ENCODE peak calls at places on chromosomes 5 and 9, in nine cellular contexts. E, K, P, R, Y, L, G, X and I are unnamed samples.

GRCh38 chr5:67432601-67433000 is 236.0 kb upstream of the CD180 start:
- DNase-seq in E (no peak), K (no peak), P (no peak), R (no peak), Y (no peak), L (no peak), G (no peak), X (no peak), I (no peak)

GRCh38 chr5:71653119-71653518 is 66.0 kb upstream of the CARTPT start:
- DNase-seq in E (no peak), K (no peak), P (no peak), R (no peak), Y (no peak), L (no peak), G (no peak), X (peak; percentile 30), I (no peak)

GRCh38 chr5:141641634-141642278 is 5.0 kb downstream of the RELL2 start:
- DNase-seq in E (no peak), K (no peak), P (peak; percentile 74), R (no peak), Y (peak; percentile 82), L (no peak), G (no peak), X (no peak), I (no peak)

GRCh38 chr5:82285206-82285605 is 7.1 kb upstream of the RPS23 start:
- DNase-seq in E (no peak), K (no peak), P (no peak), R (no peak), Y (no peak), L (no peak), G (no peak), X (no peak), I (no peak)

GRCh38 chr5:61966991-61967390 is 339.0 kb upstream of the KIF2A start:
- DNase-seq in E (no peak), K (no peak), P (no peak), R (no peak), Y (peak; percentile 91), L (no peak), G (no peak), X (no peak), I (no peak)

GRCh38 chr5:149228610-149229297 is 42.9 kb upstream of the AFAP1L1 start:
- DNase-seq in E (no peak), K (no peak), P (peak; percentile 89), R (peak; percentile 51), Y (peak; percentile 80), L (no peak), G (no peak), X (peak; percentile 56), I (no peak)

GRCh38 chr9:38067611-38067891 is 1.5 kb downstream of the SHB start:
- DNase-seq in E (no peak), K (no peak), P (no peak), R (no peak), Y (no peak), L (no peak), G (no peak), X (no peak), I (no peak)

GRCh38 chr5:64767959-64768357 is 533 bp downstream of the SREK1IP1 start:
- DNase-seq in E (peak; percentile 36), K (no peak), P (no peak), R (peak; percentile 1), Y (no peak), L (no peak), G (no peak), X (peak; percentile 9), I (no peak)

GRCh38 chr5:81086881-81087281 is 126.7 kb downstream of the RASGRF2 start:
- DNase-seq in E (no peak), K (no peak), P (no peak), R (no peak), Y (no peak), L (no peak), G (no peak), X (no peak), I (no peak)

GRCh38 chr9:21287280-21287679 is 17.8 kb downstream of the IFNA5 start:
- DNase-seq in E (no peak), K (no peak), P (no peak), R (no peak), Y (no peak), L (no peak), G (no peak), X (no peak), I (no peak)

GRCh38 chr9:133691191-133691590 is 47.0 kb downstream of the SARDH start:
- DNase-seq in E (no peak), K (no peak), P (no peak), R (no peak), Y (no peak), L (no peak), G (no peak), X (no peak), I (no peak)

GRCh38 chr9:12464910-12465512 is 228.2 kb upstream of the TYRP1 start:
- DNase-seq in E (peak; percentile 8), K (no peak), P (peak; percentile 66), R (peak; percentile 69), Y (peak; percentile 43), L (peak; percentile 15), G (no peak), X (peak; percentile 6), I (no peak)

GRCh38 chr9:82819260-82819659 is 243.7 kb downstream of the RASEF start:
- DNase-seq in E (no peak), K (no peak), P (no peak), R (no peak), Y (no peak), L (no peak), G (no peak), X (no peak), I (no peak)

GRCh38 chr9:75798484-75798883 is 92.0 kb upstream of the PCSK5 start:
- DNase-seq in E (no peak), K (no peak), P (no peak), R (no peak), Y (no peak), L (no peak), G (no peak), X (no peak), I (no peak)

GRCh38 chr5:130992095-130992494 is 173.0 kb downstream of the HINT1 start:
- DNase-seq in E (no peak), K (no peak), P (no peak), R (no peak), Y (peak; percentile 43), L (no peak), G (no peak), X (no peak), I (no peak)

GRCh38 chr9:134344068-134344820 is 18.0 kb downstream of the RXRA start:
- DNase-seq in E (peak; percentile 32), K (peak; percentile 40), P (no peak), R (no peak), Y (no peak), L (no peak), G (no peak), X (no peak), I (no peak)

GRCh38 chr5:72015103-72015548 is 92.1 kb upstream of the MAP1B start:
- DNase-seq in E (no peak), K (no peak), P (peak; percentile 45), R (no peak), Y (no peak), L (no peak), G (peak; percentile 76), X (peak; percentile 21), I (no peak)

GRCh38 chr5:150638053-150638444 is 2.4 kb upstream of the SYNPO start:
- DNase-seq in E (no peak), K (no peak), P (no peak), R (no peak), Y (no peak), L (no peak), G (no peak), X (no peak), I (no peak)

GRCh38 chr5:178350361-178351220 is 118.0 kb upstream of the PHYKPL start:
- DNase-seq in E (no peak), K (no peak), P (no peak), R (no peak), Y (no peak), L (no peak), G (no peak), X (no peak), I (no peak)

GRCh38 chr9:126390923-126391322 is 64.3 kb downstream of the MVB12B start:
- DNase-seq in E (no peak), K (no peak), P (no peak), R (no peak), Y (no peak), L (no peak), G (no peak), X (no peak), I (no peak)

GRCh38 chr5:84752780-84753179 is 368.1 kb upstream of the EDIL3 start:
- DNase-seq in E (no peak), K (no peak), P (no peak), R (no peak), Y (no peak), L (no peak), G (no peak), X (no peak), I (no peak)

GRCh38 chr5:137753227-137753985 is 757 bp downstream of the HNRNPA0 start:
- DNase-seq in E (peak; percentile 47), K (peak; percentile 13), P (no peak), R (no peak), Y (no peak), L (no peak), G (no peak), X (peak; percentile 11), I (no peak)

GRCh38 chr9:93261735-93262523 is 78.0 kb downstream of the WNK2 start:
- DNase-seq in E (no peak), K (no peak), P (no peak), R (no peak), Y (no peak), L (no peak), G (no peak), X (no peak), I (no peak)

GRCh38 chr9:126522957-126523356 is 90.8 kb upstream of the LMX1B start:
- DNase-seq in E (no peak), K (no peak), P (no peak), R (no peak), Y (no peak), L (no peak), G (no peak), X (no peak), I (no peak)

GRCh38 chr9:69609156-69609555 is 63.0 kb downstream of the APBA1 start:
- DNase-seq in E (no peak), K (no peak), P (no peak), R (no peak), Y (no peak), L (no peak), G (no peak), X (no peak), I (no peak)

GRCh38 chr9:114604974-114605373 is 6.1 kb upstream of the TMEM268 start:
- DNase-seq in E (no peak), K (no peak), P (no peak), R (no peak), Y (no peak), L (no peak), G (no peak), X (no peak), I (no peak)

GRCh38 chr9:113525831-113526230 is 62.3 kb downstream of the RGS3 start:
- DNase-seq in E (no peak), K (no peak), P (no peak), R (no peak), Y (no peak), L (no peak), G (no peak), X (no peak), I (no peak)

GRCh38 chr9:123406691-123407536 is 50.9 kb downstream of the CRB2 start:
- DNase-seq in E (no peak), K (no peak), P (no peak), R (peak; percentile 26), Y (no peak), L (peak; percentile 50), G (no peak), X (no peak), I (no peak)

GRCh38 chr5:143652104-143652700 is 159.8 kb upstream of the HMHB1 start:
- DNase-seq in E (no peak), K (no peak), P (no peak), R (no peak), Y (no peak), L (no peak), G (no peak), X (no peak), I (no peak)

GRCh38 chr5:75551471-75551870 is 39.8 kb downstream of the POLK start:
- DNase-seq in E (no peak), K (no peak), P (no peak), R (no peak), Y (no peak), L (no peak), G (no peak), X (no peak), I (no peak)

GRCh38 chr5:172870807-172871431 is 36.9 kb downstream of the ERGIC1 start:
- DNase-seq in E (no peak), K (no peak), P (no peak), R (no peak), Y (no peak), L (no peak), G (no peak), X (no peak), I (no peak)